ENCODE peak calls at places on chromosomes 3 and 15, in eight cellular contexts. One of them, this sample, is unnamed.

GRCh38 chr15:82543155-82543554 is 2.9 kb upstream of the RPS17 start:
- DNase-seq in NCI-H345: no peak
- DNase-seq in COR-L47: no peak
- DNase-seq in omental fat pad: no peak
- DNase-seq in K562: peak; percentile 11
- DNase-seq in NCI-H460: no peak
- DNase-seq in Ammon's horn: no peak
- DNase-seq in nucleus accumbens: no peak
- DNase-seq in this sample: peak; percentile 75

GRCh38 chr3:53089511-53089910 is 40.7 kb downstream of the RFT1 start:
- DNase-seq in K562: no peak
- DNase-seq in nucleus accumbens: no peak
- DNase-seq in COR-L47: no peak
- DNase-seq in NCI-H345: no peak
- DNase-seq in Ammon's horn: peak; percentile 47
- DNase-seq in omental fat pad: no peak
- DNase-seq in NCI-H460: no peak
- DNase-seq in this sample: no peak

GRCh38 chr3:29516164-29516563 is 235.3 kb downstream of the RBMS3 start:
- DNase-seq in omental fat pad: no peak
- DNase-seq in nucleus accumbens: no peak
- DNase-seq in K562: no peak
- DNase-seq in NCI-H345: no peak
- DNase-seq in COR-L47: no peak
- DNase-seq in NCI-H460: no peak
- DNase-seq in Ammon's horn: no peak
- DNase-seq in this sample: no peak

GRCh38 chr3:58628823-58629562 is 37.6 kb downstream of the FAM3D start:
- DNase-seq in nucleus accumbens: no peak
- DNase-seq in COR-L47: no peak
- DNase-seq in NCI-H345: no peak
- DNase-seq in K562: no peak
- DNase-seq in Ammon's horn: no peak
- DNase-seq in NCI-H460: no peak
- DNase-seq in omental fat pad: no peak
- DNase-seq in this sample: peak; percentile 89

GRCh38 chr3:184465883-184466412 is 86.1 kb downstream of the CHRD start:
- DNase-seq in omental fat pad: no peak
- DNase-seq in NCI-H460: no peak
- DNase-seq in nucleus accumbens: no peak
- DNase-seq in K562: no peak
- DNase-seq in NCI-H345: no peak
- DNase-seq in COR-L47: no peak
- DNase-seq in Ammon's horn: no peak
- DNase-seq in this sample: no peak

GRCh38 chr3:18988619-18989229 is 159.6 kb upstream of the KCNH8 start:
- DNase-seq in Ammon's horn: peak; percentile 66
- DNase-seq in nucleus accumbens: no peak
- DNase-seq in NCI-H345: peak; percentile 49
- DNase-seq in K562: no peak
- DNase-seq in NCI-H460: peak; percentile 4
- DNase-seq in COR-L47: peak; percentile 33
- DNase-seq in omental fat pad: no peak
- DNase-seq in this sample: no peak

GRCh38 chr15:85314139-85314538 is 66.3 kb upstream of the AKAP13 start:
- DNase-seq in nucleus accumbens: no peak
- DNase-seq in K562: no peak
- DNase-seq in COR-L47: no peak
- DNase-seq in omental fat pad: no peak
- DNase-seq in NCI-H345: no peak
- DNase-seq in Ammon's horn: no peak
- DNase-seq in NCI-H460: no peak
- DNase-seq in this sample: no peak

GRCh38 chr3:39132096-39133092 is 21.0 kb downstream of the CSRNP1 start:
- DNase-seq in COR-L47: no peak
- DNase-seq in NCI-H460: no peak
- DNase-seq in Ammon's horn: no peak
- DNase-seq in NCI-H345: no peak
- DNase-seq in nucleus accumbens: no peak
- DNase-seq in K562: no peak
- DNase-seq in omental fat pad: no peak
- DNase-seq in this sample: no peak

GRCh38 chr3:134294302-134294925 is 43.8 kb upstream of the RYK start:
- DNase-seq in NCI-H460: no peak
- DNase-seq in COR-L47: no peak
- DNase-seq in omental fat pad: no peak
- DNase-seq in Ammon's horn: no peak
- DNase-seq in nucleus accumbens: no peak
- DNase-seq in K562: no peak
- DNase-seq in NCI-H345: no peak
- DNase-seq in this sample: no peak